ENCODE peak calls at places on chromosomes 7 and 10, in nine cellular contexts. Z, Q, T, G, K, M, E, J and H are unnamed samples.

GRCh38 chr10:70769121-70769520 is 16.1 kb downstream of the TBATA start:
- DNase-seq in G (no peak), K (no peak), Z (no peak), Q (no peak), M (no peak), E (no peak), J (peak), T (no peak), H (no peak)

GRCh38 chr10:14740684-14741247 is 33.9 kb downstream of the FAM107B start:
- DNase-seq in M (no peak), K (no peak), T (no peak), Q (no peak), J (no peak), Z (no peak), E (no peak), G (no peak), H (no peak)

GRCh38 chr7:135508853-135509588 is 881 bp downstream of the CNOT4 start:
- DNase-seq in E (peak), G (peak), K (no peak), T (no peak), Z (peak), Q (no peak), M (peak), J (no peak), H (peak)

GRCh38 chr10:5561704-5562645 is 37.2 kb downstream of the CALML3 start:
- DNase-seq in K (no peak), J (no peak), G (no peak), Z (no peak), E (no peak), T (no peak), M (no peak), Q (no peak), H (no peak)

GRCh38 chr7:2860627-2861133 is 16.6 kb upstream of the GNA12 start:
- DNase-seq in M (no peak), K (no peak), G (no peak), J (no peak), T (no peak), Q (no peak), Z (no peak), E (no peak), H (no peak)

GRCh38 chr7:22214000-22214399 is 143.0 kb downstream of the RAPGEF5 start:
- DNase-seq in E (no peak), J (no peak), K (no peak), Q (peak), Z (no peak), G (no peak), M (no peak), T (no peak), H (no peak)

GRCh38 chr10:17507538-17507937 is 53.1 kb upstream of the ST8SIA6 start:
- DNase-seq in Z (no peak), T (no peak), J (no peak), M (no peak), E (no peak), K (no peak), G (no peak), Q (no peak), H (no peak)

GRCh38 chr10:17196573-17196972 is 4.9 kb downstream of the TRDMT1 start:
- DNase-seq in G (no peak), J (no peak), E (no peak), Q (no peak), M (no peak), Z (no peak), K (no peak), T (no peak), H (no peak)

GRCh38 chr7:117155694-117156093 is 167.2 kb downstream of the WNT2 start:
- DNase-seq in Q (no peak), Z (no peak), M (no peak), G (no peak), K (no peak), T (no peak), J (no peak), E (no peak), H (no peak)

GRCh38 chr10:29636178-29636577 is 1.4 kb upstream of the SVIL start:
- DNase-seq in T (no peak), Q (peak), J (no peak), E (no peak), M (no peak), Z (peak), G (no peak), K (no peak), H (peak)

GRCh38 chr7:68309806-68310205 is 1288.5 kb upstream of the AUTS2 start:
- DNase-seq in Z (no peak), G (no peak), E (no peak), K (no peak), Q (no peak), T (no peak), J (no peak), M (no peak), H (no peak)

GRCh38 chr7:116305485-116306408 is 95.4 kb downstream of the TES start:
- DNase-seq in G (no peak), E (no peak), K (no peak), J (no peak), Z (no peak), Q (no peak), T (peak), M (no peak), H (no peak)

GRCh38 chr7:2156756-2157472 is 75.8 kb downstream of the MAD1L1 start:
- DNase-seq in K (no peak), Z (no peak), J (no peak), T (no peak), G (no peak), E (no peak), Q (no peak), M (no peak), H (no peak)

GRCh38 chr7:132652507-132652906 is 76.2 kb upstream of the PLXNA4 start:
- DNase-seq in K (no peak), Q (no peak), T (no peak), J (no peak), Z (no peak), M (peak), E (no peak), G (no peak), H (no peak)

GRCh38 chr7:23955600-23956149 is 245.7 kb downstream of the STK31 start:
- DNase-seq in J (no peak), G (no peak), T (no peak), K (no peak), Z (no peak), M (no peak), E (no peak), Q (no peak), H (no peak)

GRCh38 chr10:43278216-43278615 is 11.4 kb upstream of the RASGEF1A start:
- DNase-seq in E (no peak), Q (no peak), T (no peak), J (no peak), K (no peak), Z (no peak), G (no peak), M (no peak), H (no peak)

GRCh38 chr10:47294057-47294456 is 5.9 kb upstream of the GDF10 start:
- DNase-seq in Z (no peak), J (no peak), T (no peak), G (no peak), K (no peak), M (no peak), Q (no peak), E (no peak), H (no peak)

GRCh38 chr7:2417981-2418481 is 14.6 kb downstream of the CHST12 start:
- DNase-seq in M (peak), Z (no peak), G (peak), J (no peak), Q (no peak), K (no peak), E (peak), T (no peak), H (peak)

GRCh38 chr10:31467791-31468535 is 148.9 kb downstream of the ZEB1 start:
- DNase-seq in Z (no peak), K (no peak), T (no peak), M (no peak), Q (no peak), G (no peak), E (no peak), J (peak), H (no peak)

GRCh38 chr10:107166378-107166777 is 1.9 kb upstream of the SORCS1 start:
- DNase-seq in J (no peak), K (no peak), M (no peak), Q (no peak), T (no peak), Z (no peak), G (no peak), E (no peak), H (no peak)

GRCh38 chr10:71297343-71297742 is 21.7 kb upstream of the SLC29A3 start:
- DNase-seq in M (no peak), G (no peak), K (no peak), Q (no peak), T (no peak), J (no peak), Z (no peak), E (no peak), H (no peak)

GRCh38 chr7:130877676-130878305 is 143.8 kb upstream of the KLF14 start:
- DNase-seq in T (no peak), Q (no peak), E (no peak), K (no peak), Z (no peak), J (no peak), G (no peak), M (peak), H (no peak)

GRCh38 chr10:80265740-80266512 is 23.5 kb downstream of the MAT1A start:
- DNase-seq in J (no peak), Z (no peak), E (no peak), T (no peak), M (no peak), G (no peak), K (no peak), Q (no peak), H (no peak)